ENCODE peak calls at places on chromosomes 4 and X, in four cellular contexts. A is mammary epithelial cell, H is psoas muscle, G is endodermal cell. B is an unnamed sample. For H3K4me1, the result is how much of the 10 kb centered on the place peaks cover.

GRCh38 chrX:108270739-108271396 is 167.4 kb downstream of the COL4A6 start:
- DNase-seq in G (no peak), A (peak), H (no peak), B (no peak)

GRCh38 chr4:174873931-174874330 is 44.2 kb upstream of the ADAM29 start:
- DNase-seq in A (no peak), H (no peak), G (peak), B (no peak)

GRCh38 chr4:74097631-74098550 is 1.1 kb downstream of the CXCL2 start:
- DNase-seq in A (peak), H (no peak), G (no peak), B (peak)

GRCh38 chrX:110568396-110568795 is 209.7 kb downstream of the RTL9 start:
- DNase-seq in G (no peak), A (no peak), H (no peak), B (no peak)

GRCh38 chrX:68867458-68868166 is 38.8 kb downstream of the EFNB1 start:
- DNase-seq in G (peak), A (no peak), H (no peak), B (no peak)

GRCh38 chrX:69067841-69068240 is 97.4 kb downstream of the PJA1 start:
- DNase-seq in A (no peak), G (peak), H (no peak), B (peak)

GRCh38 chr4:41751325-41752061 is 3.0 kb upstream of the PHOX2B start:
- DNase-seq in G (peak), A (no peak), H (no peak), B (no peak)

GRCh38 chr4:2526559-2526958 is 9.9 kb upstream of the FAM193A start:
- DNase-seq in H (no peak), G (no peak), A (no peak), B (no peak)

GRCh38 chr4:137509855-137510282 is 22.4 kb downstream of the PCDH18 start:
- DNase-seq in H (no peak), G (peak), A (no peak), B (no peak)

GRCh38 chrX:151806967-151807540 is 72.5 kb downstream of the CNGA2 start:
- DNase-seq in H (no peak), G (no peak), A (peak), B (no peak)

GRCh38 chrX:26352891-26353430 is 137.0 kb downstream of the MAGEB5 start:
- DNase-seq in A (no peak), G (no peak), H (no peak), B (no peak)

GRCh38 chrX:121000589-121000988 is 15.0 kb upstream of the CT47A1 start:
- DNase-seq in A (peak), H (no peak), G (no peak), B (no peak)

GRCh38 chrX:154603438-154604430 is 15.3 kb downstream of the CTAG1B start:
- DNase-seq in G (no peak), A (peak), H (no peak), B (no peak)

GRCh38 chrX:18873189-18873791 is 110.6 kb downstream of the PHKA2 start:
- DNase-seq in G (no peak), A (peak), H (no peak), B (no peak)

GRCh38 chrX:115719171-115719570 is 158.2 kb downstream of the PLS3 start:
- DNase-seq in A (no peak), G (no peak), H (no peak), B (no peak)

GRCh38 chr4:127479031-127479622 is 153.6 kb upstream of the INTU start:
- DNase-seq in G (no peak), A (peak), H (no peak), B (no peak)

GRCh38 chr4:16001484-16001858 is 38.5 kb upstream of the FGFBP2 start:
- DNase-seq in A (peak), G (peak), H (peak), B (peak)

GRCh38 chr4:169922632-169923276 is 103.4 kb downstream of the MFAP3L start:
- DNase-seq in A (peak), H (no peak), G (no peak), B (no peak)

GRCh38 chr4:81314897-81315470 is 100.0 kb upstream of the PRKG2 start:
- DNase-seq in A (peak), G (no peak), H (no peak), B (no peak)

GRCh38 chr4:10226756-10227155 is 110.2 kb upstream of the WDR1 start:
- DNase-seq in G (no peak), A (no peak), H (no peak), B (no peak)

GRCh38 chr4:118034061-118034785 is at the start of gene NDST3:
- DNase-seq in G (peak), A (peak), H (no peak), B (no peak)

GRCh38 chrX:38578152-38578551 is 16.8 kb downstream of the TSPAN7 start:
- DNase-seq in G (no peak), H (no peak), A (no peak), B (no peak)

GRCh38 chr4:107046261-107046660 is 10.1 kb upstream of the DKK2 start:
- DNase-seq in G (no peak), A (no peak), H (no peak), B (no peak)

GRCh38 chr4:140641789-140642439 is 73.2 kb upstream of the UCP1 start:
- DNase-seq in A (peak), G (peak), H (no peak), B (no peak)

GRCh38 chr4:89283226-89283974 is 24.2 kb downstream of the GPRIN3 start:
- DNase-seq in A (peak), H (no peak), G (no peak), B (no peak)

GRCh38 chrX:44967221-44967620 is 94.2 kb downstream of the KDM6A start:
- DNase-seq in H (no peak), A (no peak), G (no peak), B (no peak)

GRCh38 chr4:163085085-163085484 is 81.6 kb downstream of the NAF1 start:
- DNase-seq in H (no peak), G (no peak), A (no peak), B (no peak)

GRCh38 chr4:118732591-118733330 is 47.6 kb downstream of the METTL14 start:
- DNase-seq in G (no peak), H (no peak), A (peak), B (no peak)

GRCh38 chr4:15027921-15028435 is 25.7 kb downstream of the CPEB2 start:
- DNase-seq in A (no peak), G (no peak), H (no peak), B (no peak)

GRCh38 chr4:77818667-77819408 is at the start of gene CNOT6L:
- DNase-seq in G (peak), H (peak), A (peak), B (peak)

GRCh38 chrX:72715546-72715945 is 1.4 kb upstream of the PHKA1 start:
- DNase-seq in H (no peak), A (no peak), G (no peak), B (no peak)

GRCh38 chrX:106007815-106008214 is 30.7 kb downstream of the SERPINA7 start:
- DNase-seq in G (no peak), A (no peak), H (no peak), B (no peak)

GRCh38 chrX:88244066-88244465 is 503.0 kb upstream of the CPXCR1 start:
- DNase-seq in H (no peak), A (no peak), G (no peak), B (no peak)

GRCh38 chrX:2958199-2958598 is 29.1 kb upstream of the ARSD start:
- DNase-seq in A (no peak), G (no peak), H (no peak), B (no peak)

GRCh38 chrX:75155830-75156525 is at the start of gene ABCB7:
- DNase-seq in A (peak), H (peak), G (peak), B (peak)

GRCh38 chrX:102950908-102951866 is 14.1 kb downstream of the RAB40AL start:
- DNase-seq in H (peak), G (peak), A (peak), B (peak)

GRCh38 chr4:76562851-76563803 is 128.1 kb downstream of the SHROOM3 start:
- DNase-seq in A (peak), G (no peak), H (no peak), B (no peak)

GRCh38 chrX:113868169-113868568 is 715.7 kb upstream of the HTR2C start:
- DNase-seq in G (no peak), A (no peak), H (no peak), B (no peak)

GRCh38 chr4:57154926-57155325 is 44.7 kb upstream of the IGFBP7 start:
- DNase-seq in H (no peak), A (no peak), G (no peak), B (no peak)

GRCh38 chr4:153025402-153025801 is 89.3 kb downstream of the FHDC1 start:
- DNase-seq in G (no peak), H (no peak), A (no peak), B (no peak)
- H3K4me3 ChIP-seq in G (no peak), H (no peak), A (no peak), B (no peak)

GRCh38 chrX:150499240-150499639 is 69.2 kb upstream of the MTM1 start:
- DNase-seq in H (no peak), A (no peak), G (no peak), B (no peak)

GRCh38 chrX:150504399-150505186 is 63.8 kb upstream of the MTM1 start:
- DNase-seq in A (no peak), G (peak), H (no peak), B (no peak)

GRCh38 chrX:150503898-150504219 is 64.6 kb upstream of the MTM1 start:
- DNase-seq in A (peak), G (peak), H (no peak), B (peak)

GRCh38 chrX:150502979-150503897 is 65.2 kb upstream of the MTM1 start:
- DNase-seq in H (no peak), G (peak), A (no peak), B (no peak)

GRCh38 chrX:150502091-150502490 is 66.3 kb upstream of the MTM1 start:
- DNase-seq in G (no peak), H (no peak), A (peak), B (no peak)
- H3K4me1 ChIP-seq in G (under half), H (under half), A (under half), B (under half)

GRCh38 chrX:46683023-46683422 is 75.9 kb downstream of the SLC9A7 start:
- DNase-seq in G (no peak), A (peak), H (no peak), B (no peak)
- TF ChIP-seq CTCF in G (no peak), A (no peak), H (no peak), B (no peak)

DNA sequence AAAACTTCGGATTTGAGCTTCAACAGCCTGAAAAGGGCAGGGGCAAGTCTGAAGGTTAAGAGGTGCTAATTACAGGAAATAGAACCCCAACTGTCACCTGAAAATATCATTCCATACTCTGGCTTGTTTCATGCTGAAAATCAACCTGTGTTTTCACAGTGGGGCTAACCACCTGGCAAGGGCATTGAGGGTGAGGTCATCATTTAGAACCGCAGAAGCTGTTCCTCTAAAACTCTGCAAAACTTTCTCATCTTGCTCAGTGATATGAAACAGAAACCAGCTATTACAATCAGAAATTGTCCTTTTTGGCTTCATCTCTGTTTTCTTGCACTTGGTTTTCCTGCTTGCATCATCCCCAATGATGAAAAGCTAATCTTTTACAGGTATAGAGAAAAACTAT is 247.6 kb downstream of the DCLK2 start:
- DNase-seq in H (no peak), G (no peak), A (no peak), B (no peak)
- H3K4me3 ChIP-seq in H (no peak), G (no peak), A (no peak), B (no peak)